ENCODE peak calls at places on chromosomes 5 and 9, in nine cellular contexts. E is stomach; C is lung; X is tibial nerve; G is CD8-positive, alpha-beta memory T cell; L is esophagus squamous epithelium; S is neuronal stem cell; F is adrenal gland; Z is right lobe of liver. V is an unnamed sample. For H3K36me3 and H3K4me1, the result is how much of the 10 kb centered on the place peaks cover.

GRCh38 chr9:91740713-91741112 is 209.3 kb downstream of the ROR2 start:
- DNase-seq in E (no peak), L (no peak), X (no peak), C (no peak), S (no peak), G (no peak), F (peak), Z (no peak), V (no peak)

GRCh38 chr5:2191972-2192371 is 309.2 kb upstream of the IRX4 start:
- DNase-seq in Z (no peak), E (no peak), S (no peak), F (no peak), G (no peak), X (no peak), L (no peak), C (no peak), V (no peak)

GRCh38 chr9:16873131-16873787 is 2.8 kb upstream of the BNC2 start:
- DNase-seq in E (no peak), S (no peak), L (no peak), C (no peak), G (no peak), Z (no peak), X (no peak), F (no peak), V (no peak)

GRCh38 chr5:139808481-139809330 is 13.1 kb downstream of the PSD2 start:
- DNase-seq in E (no peak), L (no peak), F (peak), G (no peak), S (peak), X (no peak), C (no peak), Z (no peak), V (no peak)

GRCh38 chr9:92808726-92809451 is 44.3 kb upstream of the BICD2 start:
- DNase-seq in L (no peak), S (peak), X (peak), G (peak), E (peak), F (peak), C (peak), Z (peak), V (peak)

GRCh38 chr5:98464737-98465330 is 308.6 kb upstream of the RGMB start:
- DNase-seq in Z (no peak), X (no peak), S (no peak), G (no peak), F (no peak), L (no peak), E (no peak), C (no peak), V (no peak)

GRCh38 chr5:102223542-102224444 is 72.3 kb downstream of the SLCO4C1 start:
- DNase-seq in E (no peak), C (no peak), S (peak), F (no peak), X (no peak), L (no peak), Z (no peak), G (peak), V (no peak)

GRCh38 chr5:72600401-72600981 is 93.3 kb upstream of the ZNF366 start:
- DNase-seq in E (no peak), X (no peak), G (no peak), S (no peak), Z (no peak), C (no peak), L (no peak), F (no peak), V (no peak)

GRCh38 chr9:70435948-70436347 is 21.5 kb upstream of the KLF9 start:
- DNase-seq in X (peak), G (no peak), F (peak), C (no peak), S (no peak), E (no peak), Z (no peak), L (no peak), V (no peak)

GRCh38 chr9:2567922-2568321 is 53.7 kb upstream of the VLDLR start:
- DNase-seq in F (no peak), L (no peak), Z (no peak), G (no peak), C (no peak), S (no peak), X (no peak), E (no peak), V (no peak)

GRCh38 chr5:31194892-31195291 is 1.4 kb downstream of the CDH6 start:
- DNase-seq in G (no peak), S (no peak), Z (no peak), L (no peak), X (no peak), E (no peak), C (no peak), F (no peak), V (no peak)
- H3K27ac ChIP-seq in G (no peak), S (no peak), Z (no peak), L (peak), X (peak), E (no peak), C (no peak), F (no peak), V (no peak)

GRCh38 chr9:114180701-114181582 is 25.6 kb downstream of the COL27A1 start:
- DNase-seq in E (no peak), Z (no peak), G (no peak), C (no peak), F (no peak), X (no peak), S (no peak), L (no peak), V (no peak)
- H3K36me3 ChIP-seq in E (under half), Z (under half), G (under half), C (under half), F (under half), X (under half), S (under half), L (under half), V (under half)

DNA sequence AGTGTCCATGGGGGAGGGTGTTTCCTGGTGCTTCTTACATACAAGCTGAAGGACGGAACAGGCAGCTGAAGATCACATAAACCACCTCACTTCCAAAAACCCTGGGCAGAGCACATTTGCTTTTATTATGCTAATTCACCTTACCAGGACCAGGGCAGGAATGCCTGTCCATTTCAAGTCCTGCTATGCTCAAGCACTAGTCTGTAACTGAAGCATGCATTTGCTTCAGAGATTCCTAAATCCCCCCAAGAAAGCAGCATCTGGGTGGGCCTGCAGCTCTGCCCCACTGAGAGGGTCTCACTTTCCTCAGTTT is 9.4 kb upstream of the NACC2 start:
- DNase-seq in S (no peak), C (no peak), Z (no peak), F (no peak), X (no peak), E (no peak), G (no peak), L (no peak), V (no peak)
- H3K4me1 ChIP-seq in S (half or more), C (under half), Z (under half), F (under half), X (under half), E (under half), G (under half), L (half or more), V (under half)

DNA sequence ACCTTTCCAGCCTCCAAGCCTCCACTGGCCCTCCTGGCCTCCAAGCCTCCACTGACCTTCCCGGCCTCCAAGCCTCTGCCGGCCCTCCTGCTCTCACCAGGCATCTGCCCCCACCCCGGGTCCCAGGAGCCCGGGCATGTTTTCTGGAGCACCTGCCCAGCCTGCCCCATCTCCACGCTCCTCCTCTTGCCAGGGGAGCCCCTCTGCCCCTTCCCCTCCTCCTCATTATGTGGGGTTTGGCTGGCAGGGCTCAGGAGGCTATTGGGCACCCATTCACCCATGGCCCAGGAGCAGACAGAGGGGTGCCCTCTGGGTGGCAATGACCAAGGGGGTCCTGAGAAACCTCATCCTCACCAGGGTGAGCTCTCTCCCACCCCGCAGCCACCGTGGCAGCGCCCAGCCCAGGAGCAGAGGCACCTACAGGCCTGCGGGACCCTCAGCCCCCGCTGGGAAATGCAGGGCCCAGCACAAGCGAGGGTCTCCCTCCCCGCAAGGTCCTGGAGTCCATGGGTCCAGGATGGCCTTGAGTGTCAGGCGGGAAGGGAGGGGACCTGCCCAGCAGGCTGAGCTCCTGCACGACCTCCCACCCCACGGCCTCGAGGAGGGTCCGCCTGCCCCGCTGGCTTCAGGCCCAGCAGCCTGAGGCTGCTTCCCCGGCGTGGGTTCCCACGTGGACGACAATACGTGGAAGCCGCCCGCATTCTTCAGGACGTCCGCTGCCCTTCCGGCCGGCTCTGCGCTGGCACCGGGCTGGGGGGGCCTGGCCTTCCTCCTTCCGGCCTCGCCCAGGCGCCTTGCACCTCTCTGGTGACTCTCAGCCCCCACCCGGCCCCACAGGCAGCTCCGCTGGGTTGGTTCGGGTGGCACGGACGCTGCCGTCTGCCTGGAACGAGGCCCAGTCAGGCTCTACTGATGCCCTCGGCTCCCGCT is 51.4 kb upstream of the NRARP start:
- DNase-seq in E (peak), X (no peak), S (no peak), G (no peak), C (peak), Z (peak), L (no peak), F (peak), V (no peak)
- H3K27ac ChIP-seq in E (no peak), X (no peak), S (no peak), G (no peak), C (peak), Z (no peak), L (peak), F (no peak), V (no peak)

GRCh38 chr5:149349382-149349781 is 4.1 kb downstream of the GRPEL2 start:
- DNase-seq in E (no peak), Z (no peak), S (no peak), L (no peak), X (no peak), C (no peak), G (no peak), F (no peak), V (no peak)
- H3K36me3 ChIP-seq in E (half or more), Z (under half), S (half or more), L (under half), X (half or more), C (under half), G (under half), F (under half), V (under half)

GRCh38 chr5:148844433-148845279 is 18.2 kb downstream of the ADRB2 start:
- DNase-seq in Z (no peak), E (no peak), S (no peak), L (no peak), X (no peak), C (no peak), F (no peak), G (no peak), V (no peak)
- H3K4me1 ChIP-seq in Z (under half), E (under half), S (under half), L (half or more), X (under half), C (under half), F (under half), G (half or more), V (half or more)

DNA sequence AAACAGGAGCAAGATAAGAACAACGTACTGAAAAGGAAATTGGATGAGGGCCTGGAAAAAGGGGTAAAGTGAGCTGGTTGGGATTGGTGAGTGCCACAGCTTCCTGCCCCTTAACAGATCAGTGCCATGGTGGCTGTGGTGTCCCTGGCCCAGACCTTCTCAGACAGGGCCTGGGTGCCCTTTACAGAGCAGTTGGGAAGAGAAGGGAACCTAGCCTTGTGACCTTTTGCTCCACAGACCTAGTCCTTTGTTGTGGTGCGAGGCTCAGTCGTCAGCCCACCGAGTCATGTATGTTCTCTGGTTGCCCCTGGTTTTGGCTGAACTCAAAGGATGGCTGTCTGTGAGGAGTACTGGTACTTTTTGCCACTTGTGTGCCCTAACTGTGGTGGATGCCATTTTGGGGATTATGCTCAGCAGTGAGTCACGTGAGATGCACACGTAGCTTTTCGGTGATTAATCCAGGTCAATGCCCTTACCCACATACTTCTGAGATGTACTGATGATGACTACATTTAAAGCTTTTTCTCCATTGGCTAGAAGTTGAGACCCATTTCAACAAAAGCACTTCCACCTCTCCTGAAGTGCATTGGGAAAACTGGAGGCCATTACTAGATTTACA is 48.4 kb downstream of the EXOSC2 start:
- DNase-seq in E (no peak), S (no peak), L (no peak), X (no peak), G (no peak), F (peak), C (no peak), Z (no peak), V (no peak)
- H3K27ac ChIP-seq in E (no peak), S (no peak), L (no peak), X (no peak), G (no peak), F (no peak), C (no peak), Z (no peak), V (no peak)